ENCODE peak calls at places on chromosomes 3 and 15, in seven cellular contexts. I is A549; D is CD8-positive, alpha-beta memory T cell; T is cardiac muscle cell; P is uterus; J is spleen; Y is mesenchymal stem cell. A is an unnamed sample.

GRCh38 chr3:157501863-157502262 is 1.4 kb downstream of the VEPH1 start:
- DNase-seq in I (no peak), D (no peak), T (no peak), P (no peak), J (no peak), Y (no peak), A (no peak)

GRCh38 chr3:143727391-143727790 is 120.9 kb downstream of the SLC9A9 start:
- DNase-seq in I (no peak), D (no peak), T (no peak), P (no peak), J (no peak), Y (no peak), A (no peak)

GRCh38 chr3:20417390-20417789 is 231.4 kb upstream of the SGO1 start:
- DNase-seq in I (no peak), D (no peak), T (no peak), P (no peak), J (no peak), Y (no peak), A (no peak)

GRCh38 chr3:127961963-127962362 is 46.9 kb downstream of the KBTBD12 start:
- DNase-seq in I (peak), D (no peak), T (no peak), P (no peak), J (no peak), Y (peak), A (no peak)

GRCh38 chr3:44444896-44445691 is 32.4 kb downstream of the ZNF445 start:
- DNase-seq in I (no peak), D (no peak), T (no peak), P (no peak), J (no peak), Y (no peak), A (no peak)

GRCh38 chr3:50251220-50251619 is 15.2 kb downstream of the GNAI2 start:
- DNase-seq in I (no peak), D (no peak), T (peak), P (no peak), J (no peak), Y (peak), A (no peak)

GRCh38 chr3:66675383-66675782 is 174.6 kb upstream of the LRIG1 start:
- DNase-seq in I (no peak), D (no peak), T (peak), P (no peak), J (no peak), Y (peak), A (no peak)

GRCh38 chr3:46472736-46473135 is 8.0 kb upstream of the LTF start:
- DNase-seq in I (no peak), D (no peak), T (no peak), P (no peak), J (no peak), Y (no peak), A (no peak)

GRCh38 chr3:136281966-136282554 is 31.9 kb downstream of the PCCB start:
- DNase-seq in I (no peak), D (no peak), T (peak), P (no peak), J (no peak), Y (no peak), A (no peak)

GRCh38 chr15:48250640-48251076 is 44.6 kb downstream of the SLC12A1 start:
- DNase-seq in I (peak), D (no peak), T (peak), P (no peak), J (no peak), Y (peak), A (no peak)

GRCh38 chr3:127264292-127264691 is 23.6 kb downstream of the PRR20G start:
- DNase-seq in I (peak), D (no peak), T (peak), P (no peak), J (no peak), Y (no peak), A (no peak)

GRCh38 chr15:47753591-47753990 is 36.3 kb downstream of the SEMA6D start:
- DNase-seq in I (no peak), D (no peak), T (no peak), P (no peak), J (no peak), Y (no peak), A (no peak)

GRCh38 chr3:8970971-8971589 is 7.8 kb upstream of the RAD18 start:
- DNase-seq in I (peak), D (peak), T (peak), P (peak), J (peak), Y (peak), A (no peak)

GRCh38 chr3:39990532-39990931 is 181.1 kb downstream of the MYRIP start:
- DNase-seq in I (peak), D (no peak), T (peak), P (no peak), J (no peak), Y (peak), A (no peak)

GRCh38 chr3:179929091-179929529 is 107.6 kb downstream of the PEX5L start:
- DNase-seq in I (peak), D (peak), T (peak), P (no peak), J (no peak), Y (peak), A (no peak)

GRCh38 chr3:43426388-43426787 is 140.0 kb downstream of the SNRK start:
- DNase-seq in I (no peak), D (no peak), T (no peak), P (no peak), J (no peak), Y (no peak), A (no peak)

GRCh38 chr3:62873672-62874397 is 1.4 kb downstream of the CADPS start:
- DNase-seq in I (peak), D (no peak), T (no peak), P (no peak), J (peak), Y (no peak), A (peak)

GRCh38 chr15:38538328-38539007 is 26.1 kb downstream of the RASGRP1 start:
- DNase-seq in I (no peak), D (no peak), T (no peak), P (no peak), J (no peak), Y (no peak), A (no peak)

GRCh38 chr15:31024330-31024729 is 32.9 kb upstream of the MTMR10 start:
- DNase-seq in I (peak), D (no peak), T (peak), P (no peak), J (no peak), Y (peak), A (no peak)

GRCh38 chr3:66095295-66096001 is 56.7 kb upstream of the MAGI1 start:
- DNase-seq in I (no peak), D (no peak), T (no peak), P (no peak), J (no peak), Y (no peak), A (no peak)

GRCh38 chr3:113141543-113141942 is 69.8 kb upstream of the BOC start:
- DNase-seq in I (no peak), D (no peak), T (no peak), P (no peak), J (no peak), Y (no peak), A (no peak)
- H3K27ac ChIP-seq in I (no peak), D (no peak), T (no peak), P (no peak), J (no peak), Y (no peak), A (no peak)

GRCh38 chr3:154105218-154105975 is 15.8 kb upstream of the ARHGEF26 start:
- DNase-seq in I (no peak), D (no peak), T (no peak), P (no peak), J (no peak), Y (no peak), A (no peak)
- H3K27ac ChIP-seq in I (no peak), D (no peak), T (no peak), P (no peak), J (no peak), Y (no peak), A (peak)

DNA sequence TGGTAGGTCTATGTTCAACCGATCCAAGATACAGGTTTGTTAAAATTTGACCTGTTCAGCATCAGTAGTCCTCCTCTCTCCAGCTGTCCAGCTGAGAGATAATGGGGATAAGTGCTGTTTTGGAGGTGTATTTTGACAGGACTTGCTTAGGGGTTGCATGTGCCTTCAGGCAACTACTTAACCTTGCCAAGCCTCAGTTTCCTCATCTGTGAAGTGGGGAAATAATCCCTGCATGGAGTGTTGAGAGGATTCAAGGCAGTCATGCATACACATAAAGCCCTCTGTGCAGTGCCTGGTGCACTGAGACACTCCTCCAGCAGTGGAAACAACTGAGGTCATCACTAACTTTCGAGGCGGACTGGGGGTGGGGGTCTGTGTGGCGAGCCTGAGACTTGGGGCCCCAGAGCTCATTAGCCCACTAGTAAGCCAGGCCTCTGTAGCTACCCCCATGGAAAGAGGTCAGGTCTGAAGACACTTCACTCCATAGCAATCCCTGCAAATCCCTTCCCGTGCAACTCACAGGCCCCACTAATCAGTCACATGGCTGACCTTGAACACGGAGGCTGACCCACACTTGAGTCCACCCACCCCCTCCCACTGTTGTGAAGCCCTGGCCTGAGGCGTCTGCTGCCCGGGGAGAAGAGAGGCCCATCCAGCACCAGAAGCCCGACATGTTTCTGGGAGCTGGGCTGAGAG is 25.9 kb upstream of the SLC6A6 start:
- DNase-seq in I (no peak), D (no peak), T (no peak), P (no peak), J (no peak), Y (no peak), A (no peak)
- H3K27ac ChIP-seq in I (no peak), D (no peak), T (peak), P (no peak), J (no peak), Y (no peak), A (no peak)

GRCh38 chr15:42056934-42057743 is 36.3 kb upstream of the PLA2G4E start:
- DNase-seq in I (peak), D (peak), T (peak), P (no peak), J (peak), Y (peak), A (peak)
- H3K27ac ChIP-seq in I (peak), D (no peak), T (no peak), P (no peak), J (no peak), Y (no peak), A (no peak)

DNA sequence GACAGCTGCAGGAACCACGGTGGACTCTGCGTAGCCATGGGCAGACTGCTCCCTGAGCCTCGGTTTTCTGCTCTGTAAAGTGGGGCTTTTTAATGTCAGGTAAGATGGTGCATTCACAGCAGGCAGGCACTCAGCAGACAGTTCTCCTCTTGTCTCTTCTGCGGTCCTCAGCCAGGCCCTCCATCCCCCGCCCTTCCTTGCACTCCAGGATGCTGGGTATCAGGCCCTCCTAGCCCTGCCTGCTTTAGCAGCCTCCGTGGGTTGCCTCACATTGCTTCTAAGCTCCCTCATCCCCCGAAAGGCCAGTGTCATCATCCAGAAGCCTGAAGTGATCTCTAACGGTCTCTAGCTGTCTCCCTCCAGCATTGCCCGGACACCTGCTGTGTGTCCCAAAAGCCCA is 115.7 kb downstream of the WNT7A start:
- DNase-seq in I (no peak), D (no peak), T (no peak), P (no peak), J (no peak), Y (no peak), A (no peak)
- H3K27ac ChIP-seq in I (no peak), D (no peak), T (no peak), P (no peak), J (no peak), Y (no peak), A (no peak)

DNA sequence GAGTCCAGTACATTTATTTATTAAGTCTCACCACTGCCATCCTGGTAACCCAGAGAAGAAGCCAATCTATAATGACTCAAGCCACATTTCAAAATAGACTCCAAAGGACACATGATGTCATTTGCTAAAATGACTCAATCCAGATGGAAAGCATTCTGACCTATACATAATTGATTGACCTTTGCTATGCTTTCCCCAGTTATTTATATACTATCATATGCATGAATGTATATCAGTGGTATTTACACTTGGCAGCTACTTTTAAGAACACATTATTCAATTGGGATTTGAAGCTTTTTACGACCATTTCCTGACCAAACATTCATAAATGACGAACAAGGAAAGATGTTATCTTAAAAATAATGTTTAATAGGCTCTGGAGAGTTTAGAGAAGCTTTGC is 297.2 kb downstream of the FHIT start:
- DNase-seq in I (no peak), D (no peak), T (no peak), P (no peak), J (no peak), Y (peak), A (no peak)
- H3K27ac ChIP-seq in I (no peak), D (no peak), T (no peak), P (no peak), J (no peak), Y (no peak), A (no peak)

DNA sequence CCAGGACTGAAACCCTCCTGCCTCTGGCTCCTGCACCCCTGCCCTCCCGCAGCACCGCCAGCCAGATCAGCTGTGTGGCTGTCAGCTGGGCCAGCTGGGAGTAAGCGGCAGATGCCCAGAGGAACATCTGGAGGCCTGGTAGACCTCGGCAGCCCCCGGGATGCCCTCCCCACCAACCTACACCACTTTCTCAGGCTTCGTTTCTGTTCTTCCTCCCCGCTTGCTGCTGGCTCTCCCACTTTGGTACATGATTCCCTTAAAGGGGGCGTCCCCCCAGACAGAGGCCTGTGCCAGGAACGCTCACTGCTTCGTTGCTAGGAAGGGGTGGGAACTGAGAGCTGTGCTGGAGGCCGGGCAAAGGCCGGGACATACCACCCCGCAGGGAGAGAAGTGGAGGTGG is 91.4 kb upstream of the RPL32 start:
- DNase-seq in I (no peak), D (no peak), T (no peak), P (no peak), J (no peak), Y (no peak), A (no peak)
- H3K27ac ChIP-seq in I (no peak), D (no peak), T (no peak), P (no peak), J (no peak), Y (no peak), A (peak)

DNA sequence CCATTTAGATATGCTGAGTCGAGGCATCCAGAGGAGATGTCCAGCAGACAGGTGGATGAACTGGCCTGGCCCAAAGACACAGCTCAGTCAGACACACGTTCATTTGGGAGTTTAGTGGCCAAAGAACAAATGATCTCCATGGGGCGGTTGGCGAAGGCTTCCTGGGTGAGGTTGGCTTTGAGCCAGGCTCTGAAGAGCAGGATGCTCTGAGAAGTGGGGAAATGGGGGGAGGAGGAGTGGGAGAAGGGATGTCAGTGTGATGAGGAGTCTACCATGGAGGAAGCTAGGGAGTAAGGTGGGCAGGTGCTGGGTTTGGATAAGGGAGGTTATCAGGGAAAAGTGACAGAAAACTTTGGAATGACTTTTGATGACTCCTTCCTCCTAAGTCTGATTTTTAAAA is 47.5 kb upstream of the VILL start:
- DNase-seq in I (no peak), D (no peak), T (no peak), P (no peak), J (no peak), Y (no peak), A (no peak)
- H3K27ac ChIP-seq in I (no peak), D (no peak), T (no peak), P (peak), J (no peak), Y (no peak), A (peak)

GRCh38 chr3:172097585-172097984 is 58.2 kb downstream of the FNDC3B start:
- DNase-seq in I (no peak), D (no peak), T (no peak), P (no peak), J (no peak), Y (no peak), A (no peak)
- H3K27ac ChIP-seq in I (peak), D (no peak), T (peak), P (no peak), J (no peak), Y (no peak), A (no peak)